ENCODE peak calls at places on chromosomes 1 and 21, in nine cellular contexts. T, C, B, G, U, X, H, R and Q are unnamed samples.

GRCh38 chr1:160681067-160681890 is 30.3 kb downstream of the CD48 start:
- DNase-seq in T (peak), C (peak), B (peak), G (peak), U (peak), X (no peak), H (peak), R (no peak), Q (peak)

GRCh38 chr1:109295712-109296415 is 10.9 kb downstream of the MYBPHL start:
- DNase-seq in T (no peak), C (no peak), B (no peak), G (no peak), U (no peak), X (no peak), H (no peak), R (no peak), Q (no peak)

GRCh38 chr21:33069994-33070811 is at the start of gene OLIG1:
- DNase-seq in T (peak), C (peak), B (peak), G (peak), U (no peak), X (peak), H (no peak), R (no peak), Q (no peak)

GRCh38 chr1:233867028-233867427 is 37.4 kb upstream of the SLC35F3 start:
- DNase-seq in T (no peak), C (no peak), B (no peak), G (no peak), U (no peak), X (no peak), H (no peak), R (no peak), Q (no peak)

GRCh38 chr1:12387641-12388040 is 157.8 kb downstream of the VPS13D start:
- DNase-seq in T (no peak), C (no peak), B (peak), G (no peak), U (no peak), X (no peak), H (no peak), R (no peak), Q (no peak)

GRCh38 chr21:31798842-31799691 is 67.1 kb upstream of the SCAF4 start:
- DNase-seq in T (no peak), C (no peak), B (peak), G (no peak), U (no peak), X (no peak), H (no peak), R (no peak), Q (no peak)

GRCh38 chr1:156896490-156897033 is 3.0 kb downstream of the PEAR1 start:
- DNase-seq in T (no peak), C (peak), B (peak), G (no peak), U (peak), X (no peak), H (no peak), R (no peak), Q (peak)

GRCh38 chr1:47611992-47612391 is 174.1 kb downstream of the FOXD2 start:
- DNase-seq in T (no peak), C (no peak), B (no peak), G (no peak), U (peak), X (no peak), H (no peak), R (no peak), Q (no peak)

GRCh38 chr1:225737179-225737578 is 40.4 kb upstream of the SRP9 start:
- DNase-seq in T (no peak), C (peak), B (no peak), G (peak), U (no peak), X (no peak), H (no peak), R (no peak), Q (peak)

GRCh38 chr1:185939142-185939541 is 205.0 kb downstream of the HMCN1 start:
- DNase-seq in T (no peak), C (no peak), B (peak), G (no peak), U (no peak), X (no peak), H (no peak), R (no peak), Q (no peak)

GRCh38 chr21:37580690-37581089 is 214.1 kb downstream of the DYRK1A start:
- DNase-seq in T (no peak), C (no peak), B (no peak), G (no peak), U (no peak), X (no peak), H (peak), R (no peak), Q (no peak)

GRCh38 chr21:44865561-44866280 is 7.8 kb downstream of the PTTG1IP start:
- DNase-seq in T (peak), C (no peak), B (no peak), G (no peak), U (no peak), X (no peak), H (no peak), R (no peak), Q (no peak)

GRCh38 chr1:61436491-61437120 is 288.3 kb downstream of the TM2D1 start:
- DNase-seq in T (peak), C (no peak), B (no peak), G (peak), U (no peak), X (no peak), H (no peak), R (no peak), Q (no peak)

GRCh38 chr1:20405051-20405754 is 80.8 kb downstream of the CAMK2N1 start:
- DNase-seq in T (no peak), C (no peak), B (no peak), G (no peak), U (no peak), X (no peak), H (peak), R (no peak), Q (no peak)

GRCh38 chr1:204171751-204172178 is 5.6 kb upstream of the REN start:
- DNase-seq in T (no peak), C (peak), B (peak), G (no peak), U (no peak), X (no peak), H (no peak), R (no peak), Q (no peak)

GRCh38 chr1:147919881-147920280 is 8.3 kb upstream of the GPR89B start:
- DNase-seq in T (no peak), C (no peak), B (peak), G (no peak), U (no peak), X (no peak), H (no peak), R (no peak), Q (no peak)

GRCh38 chr1:228830954-228831481 is 95.7 kb downstream of the RHOU start:
- DNase-seq in T (no peak), C (peak), B (peak), G (no peak), U (no peak), X (no peak), H (no peak), R (peak), Q (peak)

GRCh38 chr1:46673749-46674182 is 2.1 kb downstream of the TEX38 start:
- DNase-seq in T (no peak), C (no peak), B (peak), G (no peak), U (no peak), X (no peak), H (no peak), R (no peak), Q (peak)

GRCh38 chr1:35177237-35177786 is 15.6 kb downstream of the SFPQ start:
- DNase-seq in T (no peak), C (no peak), B (no peak), G (no peak), U (no peak), X (no peak), H (no peak), R (no peak), Q (no peak)

GRCh38 chr1:64363616-64364015 is 106.3 kb upstream of the CACHD1 start:
- DNase-seq in T (no peak), C (no peak), B (no peak), G (no peak), U (no peak), X (no peak), H (no peak), R (no peak), Q (no peak)

GRCh38 chr1:61202854-61203603 is 120.7 kb downstream of the NFIA start:
- DNase-seq in T (no peak), C (no peak), B (peak), G (no peak), U (no peak), X (no peak), H (no peak), R (no peak), Q (no peak)

GRCh38 chr21:45593162-45594022 is 50.1 kb upstream of the PCBP3 start:
- DNase-seq in T (no peak), C (no peak), B (no peak), G (peak), U (no peak), X (no peak), H (no peak), R (no peak), Q (no peak)

GRCh38 chr1:232684331-232685105 is 54.6 kb upstream of the SIPA1L2 start:
- DNase-seq in T (no peak), C (no peak), B (peak), G (no peak), U (no peak), X (no peak), H (no peak), R (no peak), Q (peak)

GRCh38 chr1:222634180-222635013 is 16.5 kb downstream of the MIA3 start:
- DNase-seq in T (peak), C (peak), B (peak), G (peak), U (peak), X (peak), H (no peak), R (peak), Q (no peak)

GRCh38 chr1:115069186-115069585 is 20.1 kb downstream of the TSPAN2 start:
- DNase-seq in T (no peak), C (no peak), B (peak), G (no peak), U (no peak), X (no peak), H (no peak), R (peak), Q (peak)

GRCh38 chr1:47870946-47871750 is 126.0 kb downstream of the TRABD2B start:
- DNase-seq in T (no peak), C (no peak), B (no peak), G (no peak), U (no peak), X (no peak), H (no peak), R (no peak), Q (no peak)

GRCh38 chr1:12196641-12197482 is 30.1 kb downstream of the TNFRSF1B start:
- DNase-seq in T (no peak), C (no peak), B (no peak), G (peak), U (no peak), X (peak), H (no peak), R (no peak), Q (no peak)

GRCh38 chr1:59046134-59046533 is 250.8 kb upstream of the FGGY start:
- DNase-seq in T (no peak), C (no peak), B (peak), G (no peak), U (no peak), X (no peak), H (no peak), R (no peak), Q (no peak)

GRCh38 chr1:28437924-28438699 is 67.7 kb upstream of the RCC1 start:
- DNase-seq in T (peak), C (peak), B (peak), G (peak), U (peak), X (no peak), H (peak), R (peak), Q (peak)

GRCh38 chr1:172971241-172971640 is 79.5 kb downstream of the TNFSF18 start:
- DNase-seq in T (no peak), C (no peak), B (no peak), G (no peak), U (no peak), X (no peak), H (no peak), R (peak), Q (no peak)

GRCh38 chr1:223628233-223628632 is 37.3 kb downstream of the CAPN8 start:
- DNase-seq in T (peak), C (peak), B (peak), G (peak), U (peak), X (peak), H (no peak), R (no peak), Q (peak)

GRCh38 chr1:58903450-58904298 is 119.8 kb upstream of the JUN start:
- DNase-seq in T (peak), C (peak), B (peak), G (peak), U (peak), X (peak), H (peak), R (peak), Q (peak)

GRCh38 chr1:192764675-192765074 is 44.2 kb upstream of the RGS2 start:
- DNase-seq in T (no peak), C (no peak), B (no peak), G (no peak), U (no peak), X (no peak), H (no peak), R (no peak), Q (no peak)
- TF ChIP-seq POLR2A in T (no peak), C (no peak), B (no peak), G (no peak), U (no peak), X (no peak), H (no peak), R (no peak), Q (no peak)

DNA sequence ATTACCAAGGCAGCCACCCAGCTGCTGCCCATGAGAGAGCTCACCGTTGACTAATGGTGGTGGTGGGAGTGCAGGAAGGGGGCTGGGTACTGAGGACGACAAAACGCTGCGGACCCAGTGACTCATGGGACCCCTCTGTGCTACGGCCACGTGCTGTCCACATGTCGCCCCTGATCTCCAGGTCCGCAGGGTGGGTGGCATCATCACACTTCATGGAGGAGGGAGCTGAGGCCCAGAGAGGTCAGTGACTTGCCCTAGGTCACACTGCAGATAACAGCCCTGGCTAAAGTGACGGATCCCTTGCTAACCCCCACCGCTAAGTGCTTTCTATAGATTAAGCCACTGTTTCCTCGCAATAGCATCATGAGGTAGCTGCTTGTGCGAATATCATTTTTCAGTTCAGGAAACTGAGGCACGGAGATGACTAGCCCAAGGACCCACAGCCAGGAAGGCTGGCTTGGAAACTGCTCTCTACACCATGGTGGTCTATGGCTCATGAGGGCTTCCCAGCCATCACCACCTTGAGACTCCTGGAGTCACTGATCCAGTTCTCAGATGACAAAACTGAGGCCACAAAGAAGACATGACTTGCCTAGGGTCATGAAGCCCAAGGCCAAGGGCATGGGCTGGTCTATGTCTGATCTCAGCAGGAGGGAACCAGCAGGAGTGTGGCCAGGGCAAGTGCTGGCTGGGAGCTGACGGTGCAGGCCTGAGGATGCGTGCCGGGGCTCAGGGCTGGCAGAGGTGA is 12.6 kb downstream of the RUNX3 start:
- DNase-seq in T (no peak), C (no peak), B (no peak), G (no peak), U (no peak), X (no peak), H (no peak), R (no peak), Q (no peak)
- TF ChIP-seq POLR2A in T (no peak), C (no peak), B (no peak), G (no peak), U (no peak), X (no peak), H (no peak), R (no peak), Q (no peak)

DNA sequence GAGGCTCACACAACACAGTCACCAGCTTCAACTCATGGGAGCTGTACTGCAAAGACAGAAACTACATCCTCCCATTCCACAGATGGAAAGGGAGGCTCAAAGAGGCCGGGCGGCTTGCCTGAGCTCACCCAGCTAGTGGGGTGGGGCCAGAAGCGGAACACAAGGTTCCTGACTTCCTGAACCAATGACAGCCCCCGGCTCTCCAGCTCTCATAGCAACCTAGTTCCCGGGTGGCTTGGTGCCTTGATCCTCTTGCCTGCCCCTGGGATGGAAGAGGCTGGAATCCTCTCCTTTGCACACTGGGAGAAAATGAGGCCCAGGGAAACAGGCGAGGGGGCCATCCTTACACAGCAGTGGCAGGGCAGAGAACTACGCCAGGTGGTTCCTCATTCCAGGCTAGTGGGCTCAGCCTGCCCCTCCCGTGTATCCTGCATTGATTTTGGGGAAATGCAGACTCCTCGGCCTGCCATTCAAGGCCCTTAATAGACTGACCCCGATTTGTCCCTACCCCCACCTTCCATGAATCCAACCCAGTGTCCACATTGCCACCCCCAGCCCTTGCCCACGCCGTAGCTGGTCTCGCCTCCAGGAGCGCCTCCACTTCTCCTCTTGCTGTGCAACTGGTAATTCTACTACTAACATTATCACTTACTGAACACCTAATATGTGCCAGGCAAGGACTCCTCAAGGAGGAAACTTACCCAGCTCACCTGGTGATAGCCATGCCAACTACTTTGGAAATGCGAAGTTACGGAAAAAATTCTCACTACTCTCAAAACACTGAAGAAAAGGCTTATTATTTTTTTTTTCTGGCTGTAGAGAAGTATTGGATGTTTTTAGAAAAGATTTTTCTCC is 5.0 kb downstream of the RAP1GAP start:
- DNase-seq in T (peak), C (no peak), B (no peak), G (no peak), U (no peak), X (no peak), H (peak), R (no peak), Q (no peak)
- TF ChIP-seq POLR2A in T (no peak), C (no peak), B (no peak), G (no peak), U (no peak), X (no peak), H (no peak), R (no peak), Q (no peak)

GRCh38 chr1:111863401-111863800 is 107.7 kb downstream of the DDX20 start:
- DNase-seq in T (no peak), C (no peak), B (no peak), G (no peak), U (no peak), X (no peak), H (no peak), R (no peak), Q (no peak)

GRCh38 chr1:111864862-111865261 is 109.2 kb downstream of the DDX20 start:
- DNase-seq in T (no peak), C (no peak), B (no peak), G (no peak), U (no peak), X (no peak), H (no peak), R (no peak), Q (no peak)

GRCh38 chr1:111862599-111862998 is 106.9 kb downstream of the DDX20 start:
- DNase-seq in T (no peak), C (no peak), B (no peak), G (no peak), U (no peak), X (no peak), H (no peak), R (no peak), Q (no peak)

GRCh38 chr1:111873460-111873859 is 116.0 kb downstream of the KCND3 start:
- DNase-seq in T (no peak), C (no peak), B (no peak), G (no peak), U (no peak), X (no peak), H (no peak), R (no peak), Q (no peak)

DNA sequence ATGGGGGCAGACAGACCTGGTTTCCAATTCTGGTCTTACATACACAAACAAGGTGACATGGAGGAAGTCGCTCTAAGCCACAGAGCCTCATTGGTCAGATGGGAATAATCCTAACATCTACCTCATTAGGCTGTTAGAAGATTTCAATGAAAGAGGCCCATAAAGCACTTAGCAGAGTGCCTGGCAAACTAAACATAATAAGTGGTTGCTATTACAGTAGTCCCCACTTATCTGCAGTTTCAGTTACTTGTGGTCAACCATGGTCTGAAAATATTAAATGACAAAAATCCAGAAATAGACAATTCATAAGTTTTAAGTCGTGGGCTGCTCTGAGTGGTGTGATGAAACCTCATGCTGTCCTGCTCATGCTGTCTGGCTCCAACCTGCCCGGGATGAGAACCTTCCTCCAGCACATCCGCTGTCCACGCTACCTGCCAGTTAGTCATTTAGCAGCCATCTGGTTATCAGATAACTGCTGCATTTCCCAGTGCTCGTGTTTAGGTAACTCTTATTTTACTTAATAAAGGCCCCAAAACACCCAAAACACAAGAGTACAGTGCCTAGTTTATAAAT is 112.3 kb downstream of the DDX20 start:
- DNase-seq in T (no peak), C (no peak), B (no peak), G (no peak), U (no peak), X (no peak), H (no peak), R (no peak), Q (no peak)
- TF ChIP-seq POLR2A in T (no peak), C (no peak), B (no peak), G (no peak), U (no peak), X (no peak), H (no peak), R (no peak), Q (no peak)

DNA sequence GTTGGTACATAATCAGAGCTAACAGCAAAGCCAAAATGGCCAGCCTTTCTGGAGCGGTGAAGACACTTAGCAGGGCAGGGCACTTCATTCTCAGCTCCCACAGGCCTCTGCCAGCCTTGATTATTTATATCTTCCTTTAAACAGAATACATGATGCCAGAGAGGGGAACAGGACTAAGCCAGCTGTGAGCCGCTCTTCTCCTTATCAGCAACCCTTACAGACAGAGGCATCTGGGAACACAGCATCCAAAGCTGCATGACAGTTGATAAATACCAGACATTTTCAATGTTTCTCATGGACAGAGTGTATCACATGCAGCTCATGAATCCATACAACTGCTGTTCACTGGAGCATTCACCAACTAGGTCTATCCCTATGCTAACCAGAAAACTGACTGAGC is 29.1 kb downstream of the DNAJC11 start:
- DNase-seq in T (no peak), C (no peak), B (no peak), G (no peak), U (no peak), X (no peak), H (no peak), R (no peak), Q (no peak)
- TF ChIP-seq POLR2A in T (no peak), C (no peak), B (no peak), G (no peak), U (no peak), X (no peak), H (no peak), R (no peak), Q (no peak)